ENCODE peak calls at places on chromosomes 1 and 21, in eight cellular contexts. S, U, R, W, V, I, A and T are unnamed samples.
A peak's percentile ranks its signal among the peaks of the same experiment; 100 is the strongest.

GRCh38 chr1:109197163-109198042 is 16.3 kb upstream of the SARS1 start:
- DNase-seq in S (peak; percentile 46), U (peak; percentile 85), R (no peak), W (no peak), V (no peak), I (peak; percentile 34), A (no peak), T (no peak)

GRCh38 chr1:37746806-37747205 is 18.1 kb downstream of the EPHA10 start:
- DNase-seq in S (no peak), U (no peak), R (no peak), W (no peak), V (no peak), I (no peak), A (no peak), T (no peak)

GRCh38 chr1:200931776-200932175 is 37.1 kb downstream of the INAVA start:
- DNase-seq in S (no peak), U (no peak), R (no peak), W (no peak), V (no peak), I (no peak), A (no peak), T (no peak)

GRCh38 chr1:62299426-62300200 is 19.6 kb downstream of the KANK4 start:
- DNase-seq in S (no peak), U (no peak), R (peak; percentile 71), W (peak; percentile 51), V (no peak), I (no peak), A (no peak), T (peak; percentile 64)

GRCh38 chr1:179105393-179105792 is 23.5 kb downstream of the TOR3A start:
- DNase-seq in S (no peak), U (peak; percentile 55), R (no peak), W (no peak), V (no peak), I (no peak), A (no peak), T (no peak)

GRCh38 chr1:8152731-8153702 is 126.9 kb upstream of the ERRFI1 start:
- DNase-seq in S (no peak), U (peak; percentile 27), R (no peak), W (no peak), V (no peak), I (peak; percentile 57), A (no peak), T (no peak)

GRCh38 chr1:54583868-54584267 is 35.8 kb downstream of the ACOT11 start:
- DNase-seq in S (no peak), U (no peak), R (no peak), W (no peak), V (no peak), I (no peak), A (no peak), T (no peak)

GRCh38 chr1:202908998-202909397 is 18.0 kb downstream of the KLHL12 start:
- DNase-seq in S (no peak), U (no peak), R (no peak), W (no peak), V (no peak), I (no peak), A (no peak), T (no peak)

GRCh38 chr1:114718661-114719423 is 2.3 kb upstream of the NRAS start:
- DNase-seq in S (no peak), U (no peak), R (no peak), W (no peak), V (no peak), I (no peak), A (no peak), T (no peak)

GRCh38 chr1:215166886-215167285 is 84.3 kb downstream of the KCNK2 start:
- DNase-seq in S (no peak), U (no peak), R (no peak), W (no peak), V (no peak), I (no peak), A (no peak), T (no peak)

GRCh38 chr1:3824650-3825049 is 28.4 kb upstream of the LRRC47 start:
- DNase-seq in S (no peak), U (no peak), R (no peak), W (no peak), V (no peak), I (no peak), A (no peak), T (no peak)

GRCh38 chr1:50750021-50750619 is 209.9 kb downstream of the FAF1 start:
- DNase-seq in S (no peak), U (peak; percentile 53), R (no peak), W (no peak), V (no peak), I (no peak), A (no peak), T (no peak)

GRCh38 chr1:20399196-20399595 is 86.8 kb downstream of the CAMK2N1 start:
- DNase-seq in S (no peak), U (no peak), R (no peak), W (no peak), V (no peak), I (peak; percentile 21), A (no peak), T (no peak)

GRCh38 chr1:72526926-72527325 is 244.6 kb upstream of the NEGR1 start:
- DNase-seq in S (no peak), U (no peak), R (no peak), W (no peak), V (no peak), I (no peak), A (no peak), T (no peak)

GRCh38 chr21:44874497-44875331 is 1.2 kb upstream of the PTTG1IP start:
- DNase-seq in S (no peak), U (no peak), R (peak; percentile 66), W (peak; percentile 57), V (no peak), I (peak; percentile 76), A (peak; percentile 63), T (peak; percentile 50)

GRCh38 chr1:209457618-209458017 is 125.9 kb upstream of the CAMK1G start:
- DNase-seq in S (no peak), U (no peak), R (no peak), W (no peak), V (no peak), I (no peak), A (no peak), T (no peak)

GRCh38 chr1:47351305-47351704 is 17.7 kb downstream of the CMPK1 start:
- DNase-seq in S (no peak), U (peak; percentile 17), R (no peak), W (no peak), V (no peak), I (no peak), A (no peak), T (no peak)

GRCh38 chr1:234647758-234648157 is 37.8 kb upstream of the IRF2BP2 start:
- DNase-seq in S (no peak), U (no peak), R (no peak), W (no peak), V (no peak), I (no peak), A (no peak), T (no peak)

GRCh38 chr1:99754055-99754626 is 12.3 kb downstream of the FRRS1 start:
- DNase-seq in S (no peak), U (peak; percentile 7), R (no peak), W (no peak), V (no peak), I (no peak), A (no peak), T (no peak)

GRCh38 chr1:12230549-12231275 is 882 bp downstream of the VPS13D start:
- DNase-seq in S (no peak), U (no peak), R (peak; percentile 64), W (peak; percentile 61), V (no peak), I (peak; percentile 64), A (peak; percentile 23), T (no peak)

GRCh38 chr1:86798608-86799291 is 94.4 kb downstream of the SH3GLB1 start:
- DNase-seq in S (no peak), U (no peak), R (no peak), W (no peak), V (no peak), I (no peak), A (no peak), T (no peak)

GRCh38 chr1:30613188-30613587 is 110.2 kb downstream of the MATN1 start:
- DNase-seq in S (no peak), U (no peak), R (no peak), W (no peak), V (peak; percentile 25), I (no peak), A (no peak), T (no peak)

DNA sequence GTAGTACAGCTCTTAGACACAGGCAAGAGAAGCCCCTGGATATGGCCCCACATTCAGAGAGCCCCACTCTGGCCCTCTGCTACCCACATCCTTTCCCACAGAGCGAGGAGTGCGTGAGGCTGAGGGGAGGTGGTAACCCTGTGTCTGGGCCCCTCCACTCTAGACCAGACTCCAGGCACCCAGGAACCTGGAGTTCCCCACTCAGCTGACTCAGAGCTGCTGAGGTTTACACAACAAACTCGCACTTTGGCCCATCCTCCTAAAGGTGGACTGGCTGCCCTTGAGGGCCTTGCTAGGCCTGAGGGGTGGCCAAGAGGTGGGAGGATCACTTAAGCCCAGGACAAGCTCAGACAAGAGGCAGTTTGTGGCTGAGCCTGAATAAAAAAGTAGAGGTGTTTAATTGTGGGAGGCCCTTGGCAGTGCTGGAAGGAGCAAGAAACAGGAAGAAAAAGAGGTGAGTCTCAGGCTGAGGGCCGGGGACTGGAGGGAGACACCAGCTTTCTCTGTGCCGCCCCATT is 10.7 kb downstream of the MR1 start:
- DNase-seq in S (no peak), U (peak; percentile 66), R (peak; percentile 30), W (peak; percentile 42), V (no peak), I (peak; percentile 79), A (no peak), T (no peak)
- H3K27ac ChIP-seq in S (no peak overlapping the region), U (peak overlapping the region; percentile 48), R (no peak overlapping the region), W (no peak overlapping the region), V (peak overlapping the region; percentile 27), I (no peak overlapping the region), A (no peak overlapping the region), T (no peak overlapping the region)

GRCh38 chr1:33334081-33334552 is 13.2 kb upstream of the A3GALT2 start:
- DNase-seq in S (no peak), U (no peak), R (peak; percentile 51), W (peak; percentile 55), V (no peak), I (peak; percentile 74), A (peak; percentile 71), T (peak; percentile 61)
- TF ChIP-seq POLR2A in S (no peak), U (no peak), R (no peak), W (no peak), V (no peak), I (no peak), A (no peak), T (peak; percentile 22)

DNA sequence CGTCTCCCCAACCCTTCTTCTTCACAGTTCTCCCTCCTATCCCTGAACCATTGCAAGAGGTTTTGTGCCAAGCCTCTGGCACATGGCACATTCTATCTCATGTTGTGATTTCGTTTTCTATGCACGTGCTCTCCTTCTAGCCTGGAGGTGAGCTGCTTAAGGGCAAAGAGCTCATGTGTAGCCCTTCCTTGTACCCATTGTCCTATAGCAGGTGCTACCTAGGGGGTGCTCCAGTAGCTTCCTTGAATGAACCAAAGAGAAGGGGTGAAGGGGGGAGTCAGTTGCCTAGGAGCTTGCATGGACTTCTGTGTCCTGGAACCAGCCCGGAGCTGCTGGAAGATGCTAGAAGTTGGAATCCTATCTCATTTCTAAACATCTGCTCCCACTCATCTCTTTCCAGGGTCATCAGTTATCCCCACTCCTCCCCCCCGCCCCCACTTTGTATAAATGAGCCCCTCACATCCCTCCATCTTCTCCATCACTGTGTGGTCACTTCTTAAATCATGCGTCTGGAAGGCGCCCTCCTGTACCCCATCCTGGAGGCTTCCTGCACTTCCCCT is 535 bp upstream of the DISC1 start:
- DNase-seq in S (no peak), U (peak; percentile 16), R (no peak), W (no peak), V (no peak), I (no peak), A (no peak), T (no peak)
- H3K27ac ChIP-seq in S (no peak overlapping the region), U (peak overlapping the region; percentile 73), R (peak overlapping the region; percentile 83), W (peak overlapping the region; percentile 90), V (peak overlapping the region; percentile 93), I (peak overlapping the region; percentile 74), A (peak overlapping the region; percentile 87), T (peak overlapping the region; percentile 91)

GRCh38 chr1:920506-920905 is 3.2 kb upstream of the SAMD11 start:
- DNase-seq in S (no peak), U (no peak), R (no peak), W (no peak), V (no peak), I (no peak), A (no peak), T (no peak)
- TF ChIP-seq POLR2A in S (no peak), U (peak; percentile 12), R (no peak), W (no peak), V (no peak), I (no peak), A (no peak), T (no peak)